ENCODE peak calls at places on chromosomes 6 and 20, in nine cellular contexts. One of them, this sample, is unnamed.
A peak's percentile ranks its signal among the peaks of the same experiment; 100 is the strongest.

GRCh38 chr6:14612016-14612415 is 494.4 kb downstream of the CD83 start:
- DNase-seq in EH: peak; percentile 68
- DNase-seq in NCI-H2029 treated with DMSO at 0.1 percent for 48 hours: no peak
- DNase-seq in GM04503: peak; percentile 28
- DNase-seq in NCI-H2227 treated with DMSO at 0.1 percent for 48 hours: no peak
- DNase-seq in AG08396: peak; percentile 20
- DNase-seq in AG08395: peak; percentile 54
- DNase-seq in iPS-NIHi11: no peak
- DNase-seq in stimulated activated CD8-positive, alpha-beta memory T cell treated with anti-CD3 and anti-CD28 coated beads, Interleukin-2, amount 100 ng/mL, for 1 hour: no peak
- DNase-seq in this sample: peak; percentile 2

GRCh38 chr20:35404614-35405259 is 7.0 kb downstream of the UQCC1 start:
- DNase-seq in AG08396: no peak
- DNase-seq in GM04503: no peak
- DNase-seq in iPS-NIHi11: no peak
- DNase-seq in AG08395: no peak
- DNase-seq in NCI-H2029 treated with DMSO at 0.1 percent for 48 hours: no peak
- DNase-seq in NCI-H2227 treated with DMSO at 0.1 percent for 48 hours: no peak
- DNase-seq in stimulated activated CD8-positive, alpha-beta memory T cell treated with anti-CD3 and anti-CD28 coated beads, Interleukin-2, amount 100 ng/mL, for 1 hour: no peak
- DNase-seq in EH: no peak
- DNase-seq in this sample: no peak

GRCh38 chr6:27617700-27618689 is 145.1 kb upstream of the ZNF184 start:
- DNase-seq in stimulated activated CD8-positive, alpha-beta memory T cell treated with anti-CD3 and anti-CD28 coated beads, Interleukin-2, amount 100 ng/mL, for 1 hour: no peak
- DNase-seq in GM04503: no peak
- DNase-seq in NCI-H2227 treated with DMSO at 0.1 percent for 48 hours: peak; percentile 53
- DNase-seq in NCI-H2029 treated with DMSO at 0.1 percent for 48 hours: no peak
- DNase-seq in EH: peak; percentile 30
- DNase-seq in iPS-NIHi11: peak; percentile 64
- DNase-seq in AG08396: peak; percentile 30
- DNase-seq in AG08395: peak; percentile 47
- DNase-seq in this sample: no peak

GRCh38 chr20:4813839-4814695 is 92.4 kb downstream of the PRND start:
- DNase-seq in AG08396: no peak
- DNase-seq in AG08395: no peak
- DNase-seq in iPS-NIHi11: peak; percentile 30
- DNase-seq in GM04503: no peak
- DNase-seq in stimulated activated CD8-positive, alpha-beta memory T cell treated with anti-CD3 and anti-CD28 coated beads, Interleukin-2, amount 100 ng/mL, for 1 hour: no peak
- DNase-seq in NCI-H2227 treated with DMSO at 0.1 percent for 48 hours: no peak
- DNase-seq in EH: no peak
- DNase-seq in NCI-H2029 treated with DMSO at 0.1 percent for 48 hours: no peak
- DNase-seq in this sample: no peak

GRCh38 chr6:130090796-130091195 is 72.4 kb downstream of the L3MBTL3 start:
- DNase-seq in iPS-NIHi11: no peak
- DNase-seq in AG08396: no peak
- DNase-seq in AG08395: no peak
- DNase-seq in GM04503: no peak
- DNase-seq in stimulated activated CD8-positive, alpha-beta memory T cell treated with anti-CD3 and anti-CD28 coated beads, Interleukin-2, amount 100 ng/mL, for 1 hour: no peak
- DNase-seq in NCI-H2227 treated with DMSO at 0.1 percent for 48 hours: no peak
- DNase-seq in EH: no peak
- DNase-seq in NCI-H2029 treated with DMSO at 0.1 percent for 48 hours: no peak
- DNase-seq in this sample: no peak

GRCh38 chr6:26304213-26305096 is 60.5 kb upstream of the BTN3A2 start:
- DNase-seq in iPS-NIHi11: no peak
- DNase-seq in EH: peak; percentile 81
- DNase-seq in GM04503: no peak
- DNase-seq in NCI-H2029 treated with DMSO at 0.1 percent for 48 hours: no peak
- DNase-seq in NCI-H2227 treated with DMSO at 0.1 percent for 48 hours: peak; percentile 46
- DNase-seq in AG08395: no peak
- DNase-seq in AG08396: no peak
- DNase-seq in stimulated activated CD8-positive, alpha-beta memory T cell treated with anti-CD3 and anti-CD28 coated beads, Interleukin-2, amount 100 ng/mL, for 1 hour: no peak
- DNase-seq in this sample: no peak

GRCh38 chr6:17167327-17167979 is 65.6 kb downstream of the STMND1 start:
- DNase-seq in AG08396: peak; percentile 29
- DNase-seq in GM04503: no peak
- DNase-seq in NCI-H2029 treated with DMSO at 0.1 percent for 48 hours: no peak
- DNase-seq in NCI-H2227 treated with DMSO at 0.1 percent for 48 hours: no peak
- DNase-seq in stimulated activated CD8-positive, alpha-beta memory T cell treated with anti-CD3 and anti-CD28 coated beads, Interleukin-2, amount 100 ng/mL, for 1 hour: no peak
- DNase-seq in iPS-NIHi11: peak; percentile 78
- DNase-seq in AG08395: peak; percentile 49
- DNase-seq in EH: peak; percentile 61
- DNase-seq in this sample: no peak

GRCh38 chr6:169256518-169256917 is 2.9 kb upstream of the THBS2 start:
- DNase-seq in iPS-NIHi11: no peak
- DNase-seq in stimulated activated CD8-positive, alpha-beta memory T cell treated with anti-CD3 and anti-CD28 coated beads, Interleukin-2, amount 100 ng/mL, for 1 hour: no peak
- DNase-seq in GM04503: no peak
- DNase-seq in EH: no peak
- DNase-seq in NCI-H2227 treated with DMSO at 0.1 percent for 48 hours: no peak
- DNase-seq in NCI-H2029 treated with DMSO at 0.1 percent for 48 hours: no peak
- DNase-seq in AG08396: no peak
- DNase-seq in AG08395: no peak
- DNase-seq in this sample: no peak

GRCh38 chr6:19682859-19683258 is 154.3 kb upstream of the ID4 start:
- DNase-seq in AG08395: no peak
- DNase-seq in stimulated activated CD8-positive, alpha-beta memory T cell treated with anti-CD3 and anti-CD28 coated beads, Interleukin-2, amount 100 ng/mL, for 1 hour: no peak
- DNase-seq in GM04503: no peak
- DNase-seq in NCI-H2029 treated with DMSO at 0.1 percent for 48 hours: no peak
- DNase-seq in iPS-NIHi11: no peak
- DNase-seq in NCI-H2227 treated with DMSO at 0.1 percent for 48 hours: no peak
- DNase-seq in AG08396: no peak
- DNase-seq in EH: no peak
- DNase-seq in this sample: no peak

GRCh38 chr20:54123587-54124180 is 50.1 kb downstream of the CYP24A1 start:
- DNase-seq in GM04503: peak; percentile 85
- DNase-seq in stimulated activated CD8-positive, alpha-beta memory T cell treated with anti-CD3 and anti-CD28 coated beads, Interleukin-2, amount 100 ng/mL, for 1 hour: no peak
- DNase-seq in AG08396: peak; percentile 52
- DNase-seq in AG08395: peak; percentile 79
- DNase-seq in NCI-H2227 treated with DMSO at 0.1 percent for 48 hours: no peak
- DNase-seq in EH: peak; percentile 95
- DNase-seq in iPS-NIHi11: peak; percentile 52
- DNase-seq in NCI-H2029 treated with DMSO at 0.1 percent for 48 hours: no peak
- DNase-seq in this sample: peak; percentile 92

GRCh38 chr6:169971171-169971861 is 219.9 kb downstream of the ERMARD start:
- DNase-seq in AG08396: no peak
- DNase-seq in stimulated activated CD8-positive, alpha-beta memory T cell treated with anti-CD3 and anti-CD28 coated beads, Interleukin-2, amount 100 ng/mL, for 1 hour: no peak
- DNase-seq in NCI-H2029 treated with DMSO at 0.1 percent for 48 hours: no peak
- DNase-seq in iPS-NIHi11: no peak
- DNase-seq in NCI-H2227 treated with DMSO at 0.1 percent for 48 hours: no peak
- DNase-seq in GM04503: no peak
- DNase-seq in AG08395: no peak
- DNase-seq in EH: no peak
- DNase-seq in this sample: no peak

GRCh38 chr6:167214216-167214615 is 56.4 kb upstream of the GPR31 start:
- DNase-seq in AG08396: no peak
- DNase-seq in AG08395: no peak
- DNase-seq in iPS-NIHi11: no peak
- DNase-seq in GM04503: no peak
- DNase-seq in NCI-H2227 treated with DMSO at 0.1 percent for 48 hours: peak; percentile 21
- DNase-seq in NCI-H2029 treated with DMSO at 0.1 percent for 48 hours: no peak
- DNase-seq in stimulated activated CD8-positive, alpha-beta memory T cell treated with anti-CD3 and anti-CD28 coated beads, Interleukin-2, amount 100 ng/mL, for 1 hour: no peak
- DNase-seq in EH: no peak
- DNase-seq in this sample: no peak

GRCh38 chr6:94144807-94145206 is 725.4 kb upstream of the EPHA7 start:
- DNase-seq in EH: no peak
- DNase-seq in stimulated activated CD8-positive, alpha-beta memory T cell treated with anti-CD3 and anti-CD28 coated beads, Interleukin-2, amount 100 ng/mL, for 1 hour: no peak
- DNase-seq in AG08395: no peak
- DNase-seq in iPS-NIHi11: no peak
- DNase-seq in AG08396: no peak
- DNase-seq in NCI-H2029 treated with DMSO at 0.1 percent for 48 hours: no peak
- DNase-seq in GM04503: no peak
- DNase-seq in NCI-H2227 treated with DMSO at 0.1 percent for 48 hours: no peak
- DNase-seq in this sample: no peak

GRCh38 chr6:82397962-82398692 is 34.5 kb downstream of the TPBG start:
- DNase-seq in iPS-NIHi11: no peak
- DNase-seq in EH: peak; percentile 60
- DNase-seq in NCI-H2227 treated with DMSO at 0.1 percent for 48 hours: no peak
- DNase-seq in GM04503: peak; percentile 14
- DNase-seq in AG08396: peak; percentile 20
- DNase-seq in AG08395: peak; percentile 41
- DNase-seq in stimulated activated CD8-positive, alpha-beta memory T cell treated with anti-CD3 and anti-CD28 coated beads, Interleukin-2, amount 100 ng/mL, for 1 hour: no peak
- DNase-seq in NCI-H2029 treated with DMSO at 0.1 percent for 48 hours: no peak
- DNase-seq in this sample: no peak

GRCh38 chr6:126087456-126087855 is 101.1 kb downstream of the TRMT11 start:
- DNase-seq in AG08396: no peak
- DNase-seq in NCI-H2227 treated with DMSO at 0.1 percent for 48 hours: no peak
- DNase-seq in NCI-H2029 treated with DMSO at 0.1 percent for 48 hours: no peak
- DNase-seq in stimulated activated CD8-positive, alpha-beta memory T cell treated with anti-CD3 and anti-CD28 coated beads, Interleukin-2, amount 100 ng/mL, for 1 hour: no peak
- DNase-seq in GM04503: no peak
- DNase-seq in EH: no peak
- DNase-seq in iPS-NIHi11: no peak
- DNase-seq in AG08395: no peak
- DNase-seq in this sample: no peak

GRCh38 chr6:79621579-79621978 is 9.6 kb upstream of the SH3BGRL2 start:
- DNase-seq in AG08396: no peak
- DNase-seq in stimulated activated CD8-positive, alpha-beta memory T cell treated with anti-CD3 and anti-CD28 coated beads, Interleukin-2, amount 100 ng/mL, for 1 hour: no peak
- DNase-seq in NCI-H2029 treated with DMSO at 0.1 percent for 48 hours: no peak
- DNase-seq in iPS-NIHi11: no peak
- DNase-seq in AG08395: no peak
- DNase-seq in NCI-H2227 treated with DMSO at 0.1 percent for 48 hours: no peak
- DNase-seq in GM04503: no peak
- DNase-seq in EH: no peak
- DNase-seq in this sample: no peak

GRCh38 chr6:110566346-110567125 is 90.1 kb upstream of the SLC22A16 start:
- DNase-seq in EH: peak; percentile 55
- DNase-seq in AG08396: no peak
- DNase-seq in stimulated activated CD8-positive, alpha-beta memory T cell treated with anti-CD3 and anti-CD28 coated beads, Interleukin-2, amount 100 ng/mL, for 1 hour: no peak
- DNase-seq in NCI-H2227 treated with DMSO at 0.1 percent for 48 hours: no peak
- DNase-seq in AG08395: peak; percentile 63
- DNase-seq in iPS-NIHi11: no peak
- DNase-seq in GM04503: no peak
- DNase-seq in NCI-H2029 treated with DMSO at 0.1 percent for 48 hours: no peak
- DNase-seq in this sample: no peak

GRCh38 chr6:32484614-32484998 is 44.9 kb downstream of the HLA-DRA start:
- DNase-seq in AG08395: no peak
- DNase-seq in EH: no peak
- DNase-seq in NCI-H2029 treated with DMSO at 0.1 percent for 48 hours: no peak
- DNase-seq in iPS-NIHi11: no peak
- DNase-seq in NCI-H2227 treated with DMSO at 0.1 percent for 48 hours: no peak
- DNase-seq in AG08396: no peak
- DNase-seq in GM04503: no peak
- DNase-seq in stimulated activated CD8-positive, alpha-beta memory T cell treated with anti-CD3 and anti-CD28 coated beads, Interleukin-2, amount 100 ng/mL, for 1 hour: no peak
- DNase-seq in this sample: no peak

GRCh38 chr6:156808287-156808686 is 31.1 kb downstream of the ARID1B start:
- DNase-seq in AG08396: no peak
- DNase-seq in NCI-H2029 treated with DMSO at 0.1 percent for 48 hours: peak; percentile 66
- DNase-seq in iPS-NIHi11: no peak
- DNase-seq in EH: no peak
- DNase-seq in NCI-H2227 treated with DMSO at 0.1 percent for 48 hours: peak; percentile 61
- DNase-seq in AG08395: no peak
- DNase-seq in GM04503: no peak
- DNase-seq in stimulated activated CD8-positive, alpha-beta memory T cell treated with anti-CD3 and anti-CD28 coated beads, Interleukin-2, amount 100 ng/mL, for 1 hour: no peak
- DNase-seq in this sample: no peak

GRCh38 chr6:47908271-47908670 is 126.4 kb downstream of the OPN5 start:
- DNase-seq in EH: no peak
- DNase-seq in AG08395: no peak
- DNase-seq in NCI-H2227 treated with DMSO at 0.1 percent for 48 hours: no peak
- DNase-seq in NCI-H2029 treated with DMSO at 0.1 percent for 48 hours: no peak
- DNase-seq in GM04503: no peak
- DNase-seq in stimulated activated CD8-positive, alpha-beta memory T cell treated with anti-CD3 and anti-CD28 coated beads, Interleukin-2, amount 100 ng/mL, for 1 hour: no peak
- DNase-seq in AG08396: no peak
- DNase-seq in iPS-NIHi11: no peak
- DNase-seq in this sample: no peak

GRCh38 chr6:142845624-142846458 is 99.1 kb downstream of the HIVEP2 start:
- DNase-seq in AG08396: peak; percentile 46
- DNase-seq in EH: peak; percentile 96
- DNase-seq in NCI-H2227 treated with DMSO at 0.1 percent for 48 hours: peak; percentile 63
- DNase-seq in stimulated activated CD8-positive, alpha-beta memory T cell treated with anti-CD3 and anti-CD28 coated beads, Interleukin-2, amount 100 ng/mL, for 1 hour: no peak
- DNase-seq in GM04503: no peak
- DNase-seq in AG08395: peak; percentile 58
- DNase-seq in iPS-NIHi11: peak; percentile 67
- DNase-seq in NCI-H2029 treated with DMSO at 0.1 percent for 48 hours: peak; percentile 34
- DNase-seq in this sample: no peak

GRCh38 chr6:51814418-51814817 is 273.0 kb downstream of the PKHD1 start:
- DNase-seq in NCI-H2227 treated with DMSO at 0.1 percent for 48 hours: no peak
- DNase-seq in AG08396: no peak
- DNase-seq in EH: no peak
- DNase-seq in stimulated activated CD8-positive, alpha-beta memory T cell treated with anti-CD3 and anti-CD28 coated beads, Interleukin-2, amount 100 ng/mL, for 1 hour: no peak
- DNase-seq in NCI-H2029 treated with DMSO at 0.1 percent for 48 hours: no peak
- DNase-seq in GM04503: no peak
- DNase-seq in AG08395: no peak
- DNase-seq in iPS-NIHi11: peak; percentile 15
- DNase-seq in this sample: no peak

GRCh38 chr6:22300287-22300998 is 3.6 kb upstream of the PRL start:
- DNase-seq in NCI-H2029 treated with DMSO at 0.1 percent for 48 hours: no peak
- DNase-seq in EH: peak; percentile 15
- DNase-seq in GM04503: no peak
- DNase-seq in NCI-H2227 treated with DMSO at 0.1 percent for 48 hours: no peak
- DNase-seq in stimulated activated CD8-positive, alpha-beta memory T cell treated with anti-CD3 and anti-CD28 coated beads, Interleukin-2, amount 100 ng/mL, for 1 hour: no peak
- DNase-seq in AG08395: no peak
- DNase-seq in iPS-NIHi11: no peak
- DNase-seq in AG08396: no peak
- DNase-seq in this sample: no peak

GRCh38 chr6:170152111-170152926 is 138.6 kb downstream of the DLL1 start:
- DNase-seq in NCI-H2227 treated with DMSO at 0.1 percent for 48 hours: no peak
- DNase-seq in NCI-H2029 treated with DMSO at 0.1 percent for 48 hours: peak; percentile 61
- DNase-seq in AG08396: no peak
- DNase-seq in stimulated activated CD8-positive, alpha-beta memory T cell treated with anti-CD3 and anti-CD28 coated beads, Interleukin-2, amount 100 ng/mL, for 1 hour: no peak
- DNase-seq in AG08395: no peak
- DNase-seq in EH: no peak
- DNase-seq in iPS-NIHi11: no peak
- DNase-seq in GM04503: no peak
- DNase-seq in this sample: no peak

GRCh38 chr20:64107736-64108457 is 532 bp upstream of the NPBWR2 start:
- DNase-seq in stimulated activated CD8-positive, alpha-beta memory T cell treated with anti-CD3 and anti-CD28 coated beads, Interleukin-2, amount 100 ng/mL, for 1 hour: no peak
- DNase-seq in AG08396: no peak
- DNase-seq in GM04503: no peak
- DNase-seq in AG08395: no peak
- DNase-seq in NCI-H2029 treated with DMSO at 0.1 percent for 48 hours: no peak
- DNase-seq in iPS-NIHi11: no peak
- DNase-seq in NCI-H2227 treated with DMSO at 0.1 percent for 48 hours: no peak
- DNase-seq in EH: no peak
- DNase-seq in this sample: no peak

GRCh38 chr20:44223721-44224120 is 13.2 kb upstream of the OSER1 start:
- DNase-seq in EH: no peak
- DNase-seq in AG08396: no peak
- DNase-seq in stimulated activated CD8-positive, alpha-beta memory T cell treated with anti-CD3 and anti-CD28 coated beads, Interleukin-2, amount 100 ng/mL, for 1 hour: no peak
- DNase-seq in iPS-NIHi11: no peak
- DNase-seq in NCI-H2227 treated with DMSO at 0.1 percent for 48 hours: no peak
- DNase-seq in AG08395: no peak
- DNase-seq in GM04503: no peak
- DNase-seq in NCI-H2029 treated with DMSO at 0.1 percent for 48 hours: no peak
- DNase-seq in this sample: no peak

GRCh38 chr6:70150521-70150920 is 152.4 kb downstream of the COL9A1 start:
- DNase-seq in NCI-H2029 treated with DMSO at 0.1 percent for 48 hours: no peak
- DNase-seq in EH: no peak
- DNase-seq in stimulated activated CD8-positive, alpha-beta memory T cell treated with anti-CD3 and anti-CD28 coated beads, Interleukin-2, amount 100 ng/mL, for 1 hour: no peak
- DNase-seq in AG08395: no peak
- DNase-seq in NCI-H2227 treated with DMSO at 0.1 percent for 48 hours: no peak
- DNase-seq in iPS-NIHi11: no peak
- DNase-seq in AG08396: no peak
- DNase-seq in GM04503: no peak
- DNase-seq in this sample: no peak

GRCh38 chr6:156543431-156543830 is 233.7 kb upstream of the ARID1B start:
- DNase-seq in iPS-NIHi11: no peak
- DNase-seq in AG08396: no peak
- DNase-seq in GM04503: no peak
- DNase-seq in EH: no peak
- DNase-seq in stimulated activated CD8-positive, alpha-beta memory T cell treated with anti-CD3 and anti-CD28 coated beads, Interleukin-2, amount 100 ng/mL, for 1 hour: no peak
- DNase-seq in AG08395: no peak
- DNase-seq in NCI-H2227 treated with DMSO at 0.1 percent for 48 hours: no peak
- DNase-seq in NCI-H2029 treated with DMSO at 0.1 percent for 48 hours: no peak
- DNase-seq in this sample: no peak

GRCh38 chr6:33593414-33593727 is 13.3 kb upstream of the BAK1 start:
- DNase-seq in NCI-H2227 treated with DMSO at 0.1 percent for 48 hours: no peak
- DNase-seq in AG08395: no peak
- DNase-seq in iPS-NIHi11: no peak
- DNase-seq in AG08396: no peak
- DNase-seq in GM04503: no peak
- DNase-seq in EH: no peak
- DNase-seq in stimulated activated CD8-positive, alpha-beta memory T cell treated with anti-CD3 and anti-CD28 coated beads, Interleukin-2, amount 100 ng/mL, for 1 hour: no peak
- DNase-seq in NCI-H2029 treated with DMSO at 0.1 percent for 48 hours: peak; percentile 3
- DNase-seq in this sample: no peak

GRCh38 chr20:4835244-4836177 is 113.8 kb downstream of the PRND start:
- DNase-seq in NCI-H2227 treated with DMSO at 0.1 percent for 48 hours: no peak
- DNase-seq in stimulated activated CD8-positive, alpha-beta memory T cell treated with anti-CD3 and anti-CD28 coated beads, Interleukin-2, amount 100 ng/mL, for 1 hour: no peak
- DNase-seq in NCI-H2029 treated with DMSO at 0.1 percent for 48 hours: no peak
- DNase-seq in AG08395: peak; percentile 43
- DNase-seq in AG08396: peak; percentile 43
- DNase-seq in GM04503: peak; percentile 13
- DNase-seq in EH: no peak
- DNase-seq in iPS-NIHi11: peak; percentile 28
- DNase-seq in this sample: no peak

GRCh38 chr20:11734431-11734830 is 183.3 kb upstream of the BTBD3 start:
- DNase-seq in NCI-H2227 treated with DMSO at 0.1 percent for 48 hours: no peak
- DNase-seq in AG08396: no peak
- DNase-seq in iPS-NIHi11: no peak
- DNase-seq in EH: no peak
- DNase-seq in NCI-H2029 treated with DMSO at 0.1 percent for 48 hours: no peak
- DNase-seq in AG08395: no peak
- DNase-seq in GM04503: no peak
- DNase-seq in stimulated activated CD8-positive, alpha-beta memory T cell treated with anti-CD3 and anti-CD28 coated beads, Interleukin-2, amount 100 ng/mL, for 1 hour: no peak
- DNase-seq in this sample: no peak

This sample was measured in BJ.